ENCODE peak calls at places on chromosome 22, in eight cellular contexts. M, T, Y, V, J, Z, P and F are unnamed samples.

GRCh38 chr22:36055376-36056310 is 27.0 kb upstream of the RBFOX2 start:
- DNase-seq in M (no peak), T (no peak), Y (no peak), V (no peak), J (peak), Z (no peak), P (no peak), F (no peak)

GRCh38 chr22:19275104-19275503 is 16.4 kb downstream of the CLTCL1 start:
- DNase-seq in M (no peak), T (no peak), Y (no peak), V (no peak), J (no peak), Z (no peak), P (no peak), F (no peak)

GRCh38 chr22:38203090-38203810 is 1.5 kb downstream of the MAFF start:
- DNase-seq in M (no peak), T (peak), Y (peak), V (no peak), J (no peak), Z (peak), P (peak), F (no peak)

GRCh38 chr22:45831394-45831793 is 145.6 kb downstream of the WNT7B start:
- DNase-seq in M (no peak), T (no peak), Y (peak), V (no peak), J (no peak), Z (no peak), P (no peak), F (no peak)

GRCh38 chr22:36332623-36333331 is 55.0 kb downstream of the MYH9 start:
- DNase-seq in M (no peak), T (no peak), Y (peak), V (peak), J (no peak), Z (peak), P (no peak), F (peak)

GRCh38 chr22:43370045-43370444 is 26.9 kb upstream of the SCUBE1 start:
- DNase-seq in M (no peak), T (no peak), Y (no peak), V (no peak), J (no peak), Z (no peak), P (no peak), F (no peak)

GRCh38 chr22:19535001-19535400 is 10.8 kb upstream of the CLDN5 start:
- DNase-seq in M (no peak), T (no peak), Y (no peak), V (no peak), J (no peak), Z (no peak), P (no peak), F (no peak)

GRCh38 chr22:27662359-27663030 is 139.1 kb downstream of the MN1 start:
- DNase-seq in M (no peak), T (no peak), Y (no peak), V (no peak), J (peak), Z (peak), P (no peak), F (no peak)